ENCODE peak calls at places on chromosomes 7 and 10, in eight cellular contexts. A is NCI-H524; T is HT1080; D is NCI-H774; I is psoas muscle; M is NCI-H2171 treated with DMSO at 0.1 percent for 48 hours; J is activated CD8-positive, alpha-beta memory T cell treated with anti-CD3 and anti-CD28 coated beads, Interleukin-2, amount 50 U/mL, for 4 hours; O is GM10248. B is an unnamed sample.

GRCh38 chr10:35259769-35260397 is 76.4 kb upstream of the CCNY start:
- DNase-seq in A (no peak), T (peak; percentile 93), D (no peak), I (no peak), M (no peak), J (no peak), O (no peak), B (no peak)

GRCh38 chr10:91137822-91138221 is 82.6 kb upstream of the PCGF5 start:
- DNase-seq in A (peak; percentile 9), T (no peak), D (peak; percentile 40), I (no peak), M (peak; percentile 15), J (no peak), O (no peak), B (no peak)

GRCh38 chr10:61744469-61744868 is 81.7 kb downstream of the CABCOCO1 start:
- DNase-seq in A (no peak), T (peak; percentile 10), D (no peak), I (no peak), M (no peak), J (no peak), O (no peak), B (no peak)

GRCh38 chr7:43588477-43589132 is 5.7 kb downstream of the STK17A start:
- DNase-seq in A (no peak), T (no peak), D (no peak), I (no peak), M (no peak), J (no peak), O (no peak), B (no peak)

GRCh38 chr7:124713086-124713485 is 52.5 kb downstream of the GPR37 start:
- DNase-seq in A (no peak), T (no peak), D (no peak), I (no peak), M (no peak), J (no peak), O (no peak), B (no peak)

GRCh38 chr7:77497079-77497478 is 40.0 kb upstream of the PTPN12 start:
- DNase-seq in A (no peak), T (no peak), D (peak; percentile 48), I (no peak), M (no peak), J (no peak), O (no peak), B (no peak)

GRCh38 chr7:121466455-121466854 is 70.3 kb upstream of the FAM3C start:
- DNase-seq in A (no peak), T (no peak), D (no peak), I (no peak), M (no peak), J (no peak), O (no peak), B (no peak)

GRCh38 chr10:123859651-123860045 is 32.0 kb downstream of the CPXM2 start:
- DNase-seq in A (no peak), T (no peak), D (no peak), I (no peak), M (no peak), J (no peak), O (no peak), B (no peak)

GRCh38 chr10:3625959-3626751 is 158.9 kb downstream of the KLF6 start:
- DNase-seq in A (no peak), T (peak; percentile 48), D (no peak), I (no peak), M (no peak), J (no peak), O (no peak), B (no peak)

GRCh38 chr10:72814134-72814790 is 79.3 kb upstream of the OIT3 start:
- DNase-seq in A (no peak), T (no peak), D (no peak), I (no peak), M (no peak), J (no peak), O (no peak), B (no peak)

GRCh38 chr10:97454330-97455036 is 8.5 kb downstream of the ZDHHC16 start:
- DNase-seq in A (no peak), T (no peak), D (no peak), I (no peak), M (no peak), J (peak; percentile 38), O (no peak), B (no peak)

GRCh38 chr7:32218741-32219283 is 148.6 kb upstream of the PDE1C start:
- DNase-seq in A (peak; percentile 78), T (no peak), D (no peak), I (no peak), M (peak; percentile 96), J (no peak), O (no peak), B (no peak)

GRCh38 chr10:27393961-27394360 is 110.1 kb upstream of the RAB18 start:
- DNase-seq in A (no peak), T (no peak), D (no peak), I (no peak), M (no peak), J (no peak), O (no peak), B (no peak)

GRCh38 chr7:91066627-91067026 is 197.6 kb upstream of the FZD1 start:
- DNase-seq in A (no peak), T (no peak), D (no peak), I (no peak), M (no peak), J (no peak), O (no peak), B (no peak)

GRCh38 chr10:108421256-108421655 is 1256.8 kb upstream of the SORCS1 start:
- DNase-seq in A (no peak), T (no peak), D (no peak), I (no peak), M (no peak), J (no peak), O (no peak), B (no peak)

GRCh38 chr10:88707429-88708110 is 1.5 kb downstream of the LIPK start:
- DNase-seq in A (no peak), T (peak; percentile 87), D (no peak), I (no peak), M (no peak), J (no peak), O (no peak), B (no peak)

GRCh38 chr7:17042211-17042610 is 160.4 kb upstream of the AGR3 start:
- DNase-seq in A (no peak), T (no peak), D (no peak), I (no peak), M (no peak), J (no peak), O (no peak), B (no peak)

GRCh38 chr10:68359189-68359588 is 26.5 kb upstream of the PBLD start:
- DNase-seq in A (no peak), T (no peak), D (no peak), I (no peak), M (no peak), J (no peak), O (no peak), B (no peak)

GRCh38 chr7:39248041-39248692 is 270.5 kb downstream of the POU6F2 start:
- DNase-seq in A (peak; percentile 45), T (no peak), D (no peak), I (no peak), M (no peak), J (no peak), O (no peak), B (no peak)

GRCh38 chr10:12890958-12891357 is 110.6 kb downstream of the CCDC3 start:
- DNase-seq in A (no peak), T (no peak), D (no peak), I (no peak), M (no peak), J (no peak), O (no peak), B (no peak)

GRCh38 chr10:78875932-78876331 is 192.8 kb upstream of the ZMIZ1 start:
- DNase-seq in A (no peak), T (no peak), D (no peak), I (no peak), M (no peak), J (no peak), O (no peak), B (no peak)

GRCh38 chr10:35563266-35563891 is 41.8 kb upstream of the GJD4 start:
- DNase-seq in A (peak; percentile 64), T (peak; percentile 54), D (peak; percentile 38), I (peak; percentile 50), M (peak; percentile 71), J (peak; percentile 35), O (peak; percentile 69), B (peak; percentile 45)

GRCh38 chr7:78679477-78679876 is 774.0 kb downstream of the MAGI2 start:
- DNase-seq in A (no peak), T (no peak), D (no peak), I (no peak), M (no peak), J (no peak), O (no peak), B (no peak)

GRCh38 chr7:13770305-13770704 is 219.2 kb downstream of the ETV1 start:
- DNase-seq in A (no peak), T (peak; percentile 10), D (no peak), I (no peak), M (no peak), J (no peak), O (no peak), B (no peak)

B was measured in activated CD4-positive, alpha-beta memory T cell treated with anti-CD3 and anti-CD28 coated beads, Interleukin-2, amount 10 ng/mL, durations not matched to agents 7 days and 5 days.